ENCODE peak calls at places on chromosomes 2 and 18, in eight cellular contexts. One of them, this sample, is unnamed.
A peak's percentile ranks its signal among the peaks of the same experiment; 100 is the strongest.

GRCh38 chr2:161943012-161943411 is 131.0 kb downstream of the DPP4 start:
- DNase-seq in heart left ventricle: no peak
- DNase-seq in uterus: no peak
- DNase-seq in GM12878: no peak
- DNase-seq in body of pancreas: no peak
- DNase-seq in Peyer's patch: no peak
- DNase-seq in esophagus squamous epithelium: no peak
- DNase-seq in K562: no peak
- DNase-seq in this sample: no peak

GRCh38 chr2:218024336-218024735 is 21.5 kb upstream of the TNS1 start:
- DNase-seq in heart left ventricle: peak; percentile 74
- DNase-seq in uterus: no peak
- DNase-seq in GM12878: no peak
- DNase-seq in body of pancreas: no peak
- DNase-seq in Peyer's patch: no peak
- DNase-seq in esophagus squamous epithelium: no peak
- DNase-seq in K562: no peak
- DNase-seq in this sample: no peak

GRCh38 chr2:36820942-36821605 is 124.6 kb downstream of the VIT start:
- DNase-seq in heart left ventricle: no peak
- DNase-seq in uterus: no peak
- DNase-seq in GM12878: no peak
- DNase-seq in body of pancreas: peak; percentile 13
- DNase-seq in Peyer's patch: no peak
- DNase-seq in esophagus squamous epithelium: no peak
- DNase-seq in K562: no peak
- DNase-seq in this sample: no peak

GRCh38 chr2:142892715-142893114 is 15.3 kb downstream of the KYNU start:
- DNase-seq in heart left ventricle: no peak
- DNase-seq in uterus: no peak
- DNase-seq in GM12878: peak; percentile 79
- DNase-seq in body of pancreas: no peak
- DNase-seq in Peyer's patch: no peak
- DNase-seq in esophagus squamous epithelium: no peak
- DNase-seq in K562: no peak
- DNase-seq in this sample: no peak

GRCh38 chr2:119242276-119243119 is 18.9 kb downstream of the STEAP3 start:
- DNase-seq in heart left ventricle: no peak
- DNase-seq in uterus: no peak
- DNase-seq in GM12878: no peak
- DNase-seq in body of pancreas: no peak
- DNase-seq in Peyer's patch: no peak
- DNase-seq in esophagus squamous epithelium: no peak
- DNase-seq in K562: no peak
- DNase-seq in this sample: no peak

GRCh38 chr2:86442642-86443005 is 1.5 kb downstream of the KDM3A start:
- DNase-seq in heart left ventricle: peak; percentile 88
- DNase-seq in uterus: peak; percentile 92
- DNase-seq in GM12878: peak; percentile 82
- DNase-seq in body of pancreas: peak; percentile 81
- DNase-seq in Peyer's patch: peak; percentile 81
- DNase-seq in esophagus squamous epithelium: peak; percentile 74
- DNase-seq in K562: peak; percentile 84
- DNase-seq in this sample: peak; percentile 92

GRCh38 chr18:72652990-72653593 is 109.0 kb upstream of the CBLN2 start:
- DNase-seq in heart left ventricle: no peak
- DNase-seq in uterus: no peak
- DNase-seq in GM12878: no peak
- DNase-seq in body of pancreas: peak; percentile 64
- DNase-seq in Peyer's patch: peak; percentile 18
- DNase-seq in esophagus squamous epithelium: no peak
- DNase-seq in K562: peak; percentile 7
- DNase-seq in this sample: no peak

GRCh38 chr18:60446821-60447220 is 74.2 kb upstream of the MC4R start:
- DNase-seq in heart left ventricle: no peak
- DNase-seq in uterus: no peak
- DNase-seq in GM12878: no peak
- DNase-seq in body of pancreas: no peak
- DNase-seq in Peyer's patch: no peak
- DNase-seq in esophagus squamous epithelium: no peak
- DNase-seq in K562: no peak
- DNase-seq in this sample: no peak

GRCh38 chr2:36478332-36478738 is 119.6 kb downstream of the FEZ2 start:
- DNase-seq in heart left ventricle: no peak
- DNase-seq in uterus: peak; percentile 42
- DNase-seq in GM12878: no peak
- DNase-seq in body of pancreas: peak; percentile 43
- DNase-seq in Peyer's patch: no peak
- DNase-seq in esophagus squamous epithelium: no peak
- DNase-seq in K562: no peak
- DNase-seq in this sample: no peak

GRCh38 chr2:178279142-178279541 is 84.8 kb downstream of the OSBPL6 start:
- DNase-seq in heart left ventricle: no peak
- DNase-seq in uterus: no peak
- DNase-seq in GM12878: no peak
- DNase-seq in body of pancreas: no peak
- DNase-seq in Peyer's patch: no peak
- DNase-seq in esophagus squamous epithelium: no peak
- DNase-seq in K562: no peak
- DNase-seq in this sample: no peak

GRCh38 chr2:241865957-241866858 is 3.3 kb upstream of the RTP5 start:
- DNase-seq in heart left ventricle: peak; percentile 19
- DNase-seq in uterus: no peak
- DNase-seq in GM12878: no peak
- DNase-seq in body of pancreas: no peak
- DNase-seq in Peyer's patch: no peak
- DNase-seq in esophagus squamous epithelium: no peak
- DNase-seq in K562: peak; percentile 51
- DNase-seq in this sample: no peak

GRCh38 chr2:241869087-241869961 is at the start of gene RTP5:
- DNase-seq in heart left ventricle: peak; percentile 18
- DNase-seq in uterus: no peak
- DNase-seq in GM12878: no peak
- DNase-seq in body of pancreas: no peak
- DNase-seq in Peyer's patch: no peak
- DNase-seq in esophagus squamous epithelium: no peak
- DNase-seq in K562: no peak
- DNase-seq in this sample: no peak

GRCh38 chr2:241868661-241869081 is 858 bp upstream of the RTP5 start:
- DNase-seq in heart left ventricle: peak; percentile 10
- DNase-seq in uterus: no peak
- DNase-seq in GM12878: no peak
- DNase-seq in body of pancreas: peak; percentile 34
- DNase-seq in Peyer's patch: no peak
- DNase-seq in esophagus squamous epithelium: no peak
- DNase-seq in K562: no peak
- DNase-seq in this sample: no peak

GRCh38 chr2:241866896-241867631 is 2.5 kb upstream of the RTP5 start:
- DNase-seq in heart left ventricle: peak; percentile 13
- DNase-seq in uterus: no peak
- DNase-seq in GM12878: no peak
- DNase-seq in body of pancreas: no peak
- DNase-seq in Peyer's patch: no peak
- DNase-seq in esophagus squamous epithelium: no peak
- DNase-seq in K562: no peak
- DNase-seq in this sample: no peak

GRCh38 chr2:241867776-241868420 is 1.6 kb upstream of the RTP5 start:
- DNase-seq in heart left ventricle: peak; percentile 19
- DNase-seq in uterus: no peak
- DNase-seq in GM12878: no peak
- DNase-seq in body of pancreas: no peak
- DNase-seq in Peyer's patch: peak; percentile 55
- DNase-seq in esophagus squamous epithelium: no peak
- DNase-seq in K562: no peak
- DNase-seq in this sample: no peak
- H3K4me1 ChIP-seq in heart left ventricle: no peaks in the 10 kb centered on the region
- H3K4me1 ChIP-seq in uterus: no peaks in the 10 kb centered on the region
- H3K4me1 ChIP-seq in GM12878: peaks cover 19% of the 10 kb centered on the region
- H3K4me1 ChIP-seq in body of pancreas: peaks cover 6% of the 10 kb centered on the region
- H3K4me1 ChIP-seq in Peyer's patch: no peaks in the 10 kb centered on the region
- H3K4me1 ChIP-seq in esophagus squamous epithelium: no peaks in the 10 kb centered on the region
- H3K4me1 ChIP-seq in K562: peaks cover 54% of the 10 kb centered on the region
- H3K4me1 ChIP-seq in this sample: no peaks in the 10 kb centered on the region

DNA sequence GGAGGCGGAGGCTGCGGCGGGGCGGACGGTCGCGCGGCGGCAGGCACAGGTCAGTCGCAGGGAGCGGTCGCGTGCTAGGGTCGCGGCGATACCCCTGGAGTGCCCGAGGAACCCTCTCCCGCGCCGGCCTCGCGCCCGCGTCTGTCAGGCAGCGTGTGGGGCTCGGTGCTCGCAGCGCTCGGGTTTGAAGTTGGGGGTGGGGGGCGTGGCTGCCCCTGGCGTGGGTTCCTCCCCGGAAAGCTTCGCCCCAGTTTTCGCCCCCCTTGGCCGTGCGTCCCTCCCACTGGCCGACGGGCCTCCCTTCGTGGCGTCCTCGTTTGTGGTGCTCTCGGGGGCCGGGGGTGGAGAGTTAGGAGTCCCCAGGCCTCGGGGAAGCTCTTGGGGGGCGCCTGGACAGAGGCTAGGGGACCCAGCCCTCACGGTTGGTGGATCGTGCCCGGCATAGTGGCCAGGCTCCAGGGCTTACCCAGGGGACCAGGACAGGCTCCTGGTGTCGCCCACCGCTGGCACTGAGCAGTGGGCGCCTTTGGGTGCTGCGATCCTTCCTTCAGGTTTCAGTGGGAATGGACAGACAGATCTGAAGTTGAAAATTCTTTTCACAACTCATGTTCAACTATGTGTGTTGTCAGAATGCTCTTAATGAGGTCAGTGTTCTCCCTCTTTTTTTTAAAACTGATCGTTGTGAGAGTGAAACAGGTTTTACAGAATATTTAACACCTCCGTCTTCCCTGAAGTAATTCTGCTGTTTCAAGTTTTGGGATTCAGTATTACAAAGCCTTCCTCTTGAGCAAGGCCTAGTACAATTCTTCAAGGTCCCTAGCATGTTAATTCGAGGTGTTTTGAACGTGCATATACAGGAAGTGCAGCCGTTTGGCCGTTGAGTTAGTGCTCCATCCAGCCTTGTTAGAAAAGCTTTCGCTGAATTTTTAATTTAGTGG is 599 bp downstream of the RALBP1 start:
- DNase-seq in heart left ventricle: no peak
- DNase-seq in uterus: no peak
- DNase-seq in GM12878: no peak
- DNase-seq in body of pancreas: peak; percentile 16
- DNase-seq in Peyer's patch: peak; percentile 57
- DNase-seq in esophagus squamous epithelium: no peak
- DNase-seq in K562: peak; percentile 68
- DNase-seq in this sample: peak; percentile 17
- TF ChIP-seq POLR2A in heart left ventricle: no peak
- TF ChIP-seq POLR2A in uterus: no peak
- TF ChIP-seq POLR2A in GM12878: peak; percentile 82
- TF ChIP-seq POLR2A in body of pancreas: no peak
- TF ChIP-seq POLR2A in Peyer's patch: peak; percentile 69
- TF ChIP-seq POLR2A in esophagus squamous epithelium: no peak
- TF ChIP-seq POLR2A in K562: peak; percentile 23
- TF ChIP-seq POLR2A in this sample: no peak

DNA sequence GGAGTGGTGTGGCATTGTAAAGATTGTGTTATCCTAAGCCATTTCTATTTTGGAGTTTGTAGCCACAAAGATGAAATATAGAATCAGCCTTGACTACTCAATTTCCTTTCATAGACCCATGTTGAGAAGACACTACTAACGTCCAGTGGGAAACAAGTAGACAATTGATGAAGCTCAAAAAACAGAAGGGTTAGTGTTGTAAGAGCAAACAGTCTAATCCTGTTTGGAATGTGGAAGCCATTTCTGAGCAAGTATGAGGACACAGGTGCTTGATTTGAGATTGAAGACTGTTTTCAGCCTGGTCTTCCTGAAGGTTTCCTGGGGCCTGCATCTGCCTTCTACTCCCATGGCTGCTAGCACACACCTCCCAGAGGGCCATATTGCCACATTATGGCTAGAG is 29.1 kb downstream of the B3GNT2 start:
- DNase-seq in heart left ventricle: no peak
- DNase-seq in uterus: no peak
- DNase-seq in GM12878: no peak
- DNase-seq in body of pancreas: no peak
- DNase-seq in Peyer's patch: no peak
- DNase-seq in esophagus squamous epithelium: no peak
- DNase-seq in K562: no peak
- DNase-seq in this sample: no peak
- H3K4me1 ChIP-seq in heart left ventricle: no peaks in the 10 kb centered on the region
- H3K4me1 ChIP-seq in uterus: no peaks in the 10 kb centered on the region
- H3K4me1 ChIP-seq in GM12878: no peaks in the 10 kb centered on the region
- H3K4me1 ChIP-seq in body of pancreas: peaks cover 22% of the 10 kb centered on the region
- H3K4me1 ChIP-seq in Peyer's patch: no peaks in the 10 kb centered on the region
- H3K4me1 ChIP-seq in esophagus squamous epithelium: peaks cover 4% of the 10 kb centered on the region
- H3K4me1 ChIP-seq in K562: no peaks in the 10 kb centered on the region
- H3K4me1 ChIP-seq in this sample: no peaks in the 10 kb centered on the region

DNA sequence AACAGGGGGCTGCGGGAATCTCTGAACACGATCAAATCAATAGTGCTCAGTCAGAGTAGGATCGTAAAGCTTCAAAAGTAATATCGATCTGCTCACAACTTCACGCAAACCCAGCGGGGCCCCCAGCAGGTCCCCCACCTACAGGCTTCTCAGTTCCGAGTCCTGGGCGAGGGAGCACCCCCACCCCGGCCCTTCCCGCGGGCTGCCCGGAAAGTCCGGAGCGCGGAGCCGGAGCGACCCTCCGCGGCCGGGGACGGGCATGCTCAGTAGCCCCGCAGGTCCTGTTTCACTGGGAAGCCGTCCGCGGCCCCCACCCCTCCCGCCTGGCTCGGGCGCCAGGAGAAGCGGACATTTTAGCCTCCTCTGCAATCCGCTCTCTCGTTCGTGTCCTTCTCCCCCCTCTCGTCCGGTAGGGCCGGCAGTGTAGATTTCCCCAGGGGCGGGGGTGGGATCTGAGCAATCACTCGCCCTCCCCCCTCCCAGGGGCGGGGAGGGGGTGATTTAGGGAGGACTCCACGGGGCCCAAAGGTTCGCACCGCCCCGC is 3.3 kb upstream of the SPRED2 start:
- DNase-seq in heart left ventricle: peak; percentile 92
- DNase-seq in uterus: peak; percentile 87
- DNase-seq in GM12878: no peak
- DNase-seq in body of pancreas: peak; percentile 91
- DNase-seq in Peyer's patch: peak; percentile 47
- DNase-seq in esophagus squamous epithelium: peak; percentile 5
- DNase-seq in K562: peak; percentile 94
- DNase-seq in this sample: peak; percentile 73
- TF ChIP-seq POLR2A in heart left ventricle: peak; percentile 39
- TF ChIP-seq POLR2A in uterus: peak; percentile 78
- TF ChIP-seq POLR2A in GM12878: peak; percentile 4
- TF ChIP-seq POLR2A in body of pancreas: no peak
- TF ChIP-seq POLR2A in Peyer's patch: no peak
- TF ChIP-seq POLR2A in esophagus squamous epithelium: peak; percentile 57
- TF ChIP-seq POLR2A in K562: no peak
- TF ChIP-seq POLR2A in this sample: peak; percentile 31

GRCh38 chr2:96950391-96951124 is 35.8 kb downstream of the FAM178B start:
- DNase-seq in heart left ventricle: no peak
- DNase-seq in uterus: peak; percentile 51
- DNase-seq in GM12878: no peak
- DNase-seq in body of pancreas: no peak
- DNase-seq in Peyer's patch: no peak
- DNase-seq in esophagus squamous epithelium: no peak
- DNase-seq in K562: no peak
- DNase-seq in this sample: no peak
- H3K4me1 ChIP-seq in heart left ventricle: peaks cover 20% of the 10 kb centered on the region
- H3K4me1 ChIP-seq in uterus: peaks cover 30% of the 10 kb centered on the region
- H3K4me1 ChIP-seq in GM12878: peaks cover 11% of the 10 kb centered on the region
- H3K4me1 ChIP-seq in body of pancreas: peaks cover 22% of the 10 kb centered on the region
- H3K4me1 ChIP-seq in Peyer's patch: no peaks in the 10 kb centered on the region
- H3K4me1 ChIP-seq in esophagus squamous epithelium: peaks cover 15% of the 10 kb centered on the region
- H3K4me1 ChIP-seq in K562: peaks cover 57% of the 10 kb centered on the region
- H3K4me1 ChIP-seq in this sample: peaks cover 84% of the 10 kb centered on the region